ENCODE peak calls at places on chromosomes 5 and 9, in ten cellular contexts. N is upper lobe of right lung, S is neural progenitor cell, T is SJSA1, W is ascending aorta, C is endothelial cell of umbilical vein, F is breast epithelium, K is coronary artery, X is dorsolateral prefrontal cortex, U is heart left ventricle. M is an unnamed sample.

GRCh38 chr5:6719417-6719816 is 6.2 kb downstream of the TENT4A start:
- DNase-seq in N (no peak), S (no peak), T (no peak), W (no peak), C (no peak), F (no peak), K (peak), X (no peak), U (no peak), M (peak)

GRCh38 chr5:55159763-55160492 is at the start of gene GPX8:
- DNase-seq in N (no peak), S (peak), T (peak), W (no peak), C (peak), F (no peak), K (no peak), X (no peak), U (no peak), M (peak)

GRCh38 chr9:1051286-1052118 is 1.3 kb downstream of the DMRT2 start:
- DNase-seq in N (peak), S (peak), T (no peak), W (no peak), C (no peak), F (no peak), K (no peak), X (no peak), U (no peak), M (peak)

GRCh38 chr5:112351225-112351624 is 67.9 kb downstream of the EPB41L4A start:
- DNase-seq in N (no peak), S (no peak), T (no peak), W (no peak), C (peak), F (no peak), K (no peak), X (no peak), U (no peak), M (no peak)

GRCh38 chr5:65818592-65818991 is 96.6 kb downstream of the NLN start:
- DNase-seq in N (no peak), S (peak), T (no peak), W (no peak), C (no peak), F (no peak), K (no peak), X (peak), U (no peak), M (peak)

GRCh38 chr5:151451626-151452520 is 4.5 kb downstream of the SLC36A1 start:
- DNase-seq in N (no peak), S (no peak), T (peak), W (no peak), C (no peak), F (no peak), K (no peak), X (no peak), U (no peak), M (no peak)

GRCh38 chr5:892390-893136 is at the start of the genes BRD9 and TRIP13:
- DNase-seq in N (peak), S (peak), T (peak), W (no peak), C (peak), F (peak), K (peak), X (peak), U (peak), M (peak)

GRCh38 chr5:138752341-138752950 is 779 bp upstream of the CTNNA1 start:
- DNase-seq in N (no peak), S (peak), T (no peak), W (no peak), C (no peak), F (no peak), K (no peak), X (no peak), U (no peak), M (peak)

GRCh38 chr5:164422400-164422799 is 917.0 kb downstream of the MAT2B start:
- DNase-seq in N (no peak), S (peak), T (no peak), W (no peak), C (peak), F (no peak), K (no peak), X (no peak), U (no peak), M (no peak)

GRCh38 chr9:111559000-111559610 is 34.1 kb downstream of the ZNF483 start:
- DNase-seq in N (no peak), S (no peak), T (no peak), W (no peak), C (no peak), F (no peak), K (no peak), X (no peak), U (no peak), M (no peak)

GRCh38 chr5:61277190-61277589 is 54.9 kb upstream of the ZSWIM6 start:
- DNase-seq in N (no peak), S (peak), T (peak), W (no peak), C (peak), F (no peak), K (no peak), X (no peak), U (no peak), M (no peak)

GRCh38 chr5:149203896-149204544 is 62.7 kb downstream of the ABLIM3 start:
- DNase-seq in N (no peak), S (no peak), T (no peak), W (no peak), C (no peak), F (no peak), K (no peak), X (no peak), U (no peak), M (no peak)

GRCh38 chr9:17587113-17587512 is 8.2 kb downstream of the SH3GL2 start:
- DNase-seq in N (no peak), S (no peak), T (no peak), W (no peak), C (no peak), F (no peak), K (no peak), X (no peak), U (no peak), M (no peak)

GRCh38 chr5:181198905-181199519 is 6.0 kb downstream of the TRIM7 start:
- DNase-seq in N (no peak), S (no peak), T (no peak), W (no peak), C (no peak), F (no peak), K (no peak), X (no peak), U (peak), M (no peak)

DNA sequence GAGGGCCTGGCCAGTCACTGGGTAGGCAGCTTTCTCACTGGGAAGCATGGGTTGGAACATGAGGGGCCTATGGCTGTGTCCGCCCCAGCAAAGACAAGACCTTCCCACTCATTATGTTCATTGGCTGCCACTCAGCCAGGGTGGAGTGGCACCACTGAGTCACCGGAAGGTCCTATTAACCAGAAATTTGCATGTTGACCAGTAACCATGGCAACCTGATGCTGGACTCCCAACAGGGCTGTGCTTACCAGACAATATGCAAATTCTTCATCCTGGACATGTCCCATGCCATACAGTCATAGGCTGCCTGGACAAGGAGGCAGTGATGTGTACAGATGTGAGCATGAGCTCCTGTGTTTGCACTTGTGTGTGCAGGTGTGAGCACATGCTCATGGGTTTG is 66.7 kb downstream of the PSD2 start:
- DNase-seq in N (no peak), S (no peak), T (no peak), W (no peak), C (peak), F (no peak), K (no peak), X (no peak), U (no peak), M (no peak)
- H3K27ac ChIP-seq in N (no peak), S (no peak), T (no peak), W (no peak), C (no peak), F (no peak), K (no peak), X (peak), U (no peak), M (no peak)

GRCh38 chr9:34637356-34638137 is at the start of gene SIGMAR1:
- DNase-seq in N (peak), S (peak), T (peak), W (peak), C (peak), F (peak), K (peak), X (peak), U (peak), M (peak)

GRCh38 chr9:34633851-34634550 is 3.6 kb downstream of the SIGMAR1 start:
- DNase-seq in N (no peak), S (peak), T (peak), W (no peak), C (peak), F (no peak), K (no peak), X (peak), U (peak), M (peak)

GRCh38 chr9:34636791-34637355 is 714 bp downstream of the SIGMAR1 start:
- DNase-seq in N (no peak), S (no peak), T (no peak), W (no peak), C (no peak), F (no peak), K (no peak), X (peak), U (no peak), M (no peak)

GRCh38 chr9:34634551-34634945 is 3.0 kb downstream of the SIGMAR1 start:
- DNase-seq in N (no peak), S (no peak), T (no peak), W (no peak), C (no peak), F (no peak), K (no peak), X (no peak), U (no peak), M (no peak)

DNA sequence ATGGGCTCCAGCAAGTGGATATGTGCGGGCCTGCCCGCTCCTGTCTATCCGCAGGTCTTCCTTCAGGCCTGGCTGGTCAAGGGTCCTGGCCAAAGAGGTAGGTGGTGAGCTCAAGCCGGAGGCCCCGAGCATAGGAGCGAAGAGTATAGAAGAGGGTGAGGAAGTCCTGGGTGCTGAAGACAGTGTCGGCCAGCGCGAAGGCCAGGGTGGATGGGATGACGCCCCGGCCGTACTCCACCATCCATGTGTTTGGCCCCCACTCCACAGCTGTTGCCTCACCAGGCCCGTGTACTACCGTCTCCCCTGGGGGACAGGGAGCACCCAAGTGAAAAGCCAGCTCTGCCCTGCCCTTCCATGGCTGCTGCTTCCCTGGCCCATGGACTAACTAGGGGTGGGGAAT is 2.0 kb downstream of the SIGMAR1 start:
- DNase-seq in N (no peak), S (no peak), T (no peak), W (no peak), C (no peak), F (no peak), K (no peak), X (no peak), U (no peak), M (no peak)
- H3K4me3 ChIP-seq in N (no peak), S (no peak), T (no peak), W (no peak), C (no peak), F (no peak), K (no peak), X (no peak), U (no peak), M (no peak)

DNA sequence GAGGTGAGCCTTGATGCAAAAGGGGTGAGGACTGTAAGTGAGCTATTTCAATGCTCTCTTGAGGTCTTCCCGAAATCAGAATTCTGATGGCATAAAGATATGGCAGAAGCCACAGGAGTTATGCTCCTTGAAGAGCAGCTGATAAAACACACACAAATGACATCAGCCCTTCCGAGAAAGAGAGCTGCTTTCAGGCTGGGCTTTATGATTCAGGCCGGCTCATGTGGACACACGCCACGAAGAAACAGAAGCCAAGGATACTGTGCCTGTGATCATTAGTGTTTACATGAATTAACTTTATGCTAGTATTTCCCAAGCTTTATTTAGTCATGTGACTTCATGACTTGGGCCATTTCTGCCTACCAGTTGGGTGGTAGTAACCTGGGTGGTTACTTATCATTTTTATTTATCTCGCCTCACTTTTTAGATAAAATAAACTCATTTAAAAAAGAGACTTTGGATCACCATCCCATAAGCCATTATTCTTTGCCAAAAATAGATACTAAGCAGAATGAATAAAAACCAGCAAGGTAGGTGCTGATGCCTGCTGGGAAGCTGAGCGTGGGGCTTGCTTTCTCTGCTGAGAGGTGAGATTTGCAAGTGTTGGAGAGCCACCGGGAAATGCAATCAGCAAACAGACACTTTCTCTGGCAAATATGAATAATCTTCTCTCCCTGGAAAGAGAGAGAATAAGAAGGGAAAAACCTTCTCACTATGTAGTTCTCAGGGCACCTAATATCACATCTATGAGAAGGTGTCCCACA is 73.0 kb upstream of the SLC25A51 start:
- DNase-seq in N (no peak), S (no peak), T (no peak), W (no peak), C (no peak), F (no peak), K (no peak), X (no peak), U (peak), M (no peak)
- H3K27ac ChIP-seq in N (no peak), S (no peak), T (peak), W (no peak), C (no peak), F (peak), K (no peak), X (peak), U (no peak), M (no peak)

GRCh38 chr5:117455236-117456233 is 880.9 kb upstream of the SEMA6A start:
- DNase-seq in N (peak), S (peak), T (no peak), W (no peak), C (no peak), F (no peak), K (no peak), X (no peak), U (peak), M (peak)
- H3K4me3 ChIP-seq in N (peak), S (peak), T (no peak), W (no peak), C (no peak), F (no peak), K (peak), X (no peak), U (no peak), M (peak)

DNA sequence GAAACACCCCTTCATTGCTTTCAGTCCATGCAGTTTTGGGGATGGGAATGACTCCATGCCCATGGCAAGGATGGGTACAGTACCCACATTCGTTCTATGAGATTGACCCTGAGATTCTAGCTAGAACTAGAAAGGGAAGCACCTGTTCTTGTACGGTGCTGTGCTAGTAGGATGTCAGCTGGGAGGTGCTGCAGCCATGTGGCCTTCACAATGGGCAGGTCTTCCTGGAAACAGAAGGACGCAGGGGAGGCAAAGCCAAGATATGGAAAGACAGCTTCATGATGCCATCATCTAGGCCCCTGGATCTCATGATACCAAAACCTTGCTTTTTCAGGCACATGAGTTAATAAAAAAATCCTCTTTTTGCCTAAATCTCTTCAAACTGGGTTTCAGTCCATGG is 10.5 kb upstream of the FGF1 start:
- DNase-seq in N (no peak), S (no peak), T (no peak), W (no peak), C (no peak), F (no peak), K (no peak), X (no peak), U (no peak), M (no peak)
- H3K27ac ChIP-seq in N (no peak), S (no peak), T (no peak), W (peak), C (no peak), F (peak), K (peak), X (no peak), U (peak), M (no peak)

GRCh38 chr5:82911902-82912301 is 165.3 kb downstream of the TMEM167A start:
- DNase-seq in N (no peak), S (no peak), T (no peak), W (no peak), C (no peak), F (no peak), K (no peak), X (no peak), U (no peak), M (no peak)

GRCh38 chr5:82912462-82912861 is 164.7 kb downstream of the TMEM167A start:
- DNase-seq in N (no peak), S (no peak), T (no peak), W (no peak), C (no peak), F (no peak), K (no peak), X (no peak), U (no peak), M (no peak)

GRCh38 chr5:82910905-82911304 is 166.3 kb downstream of the TMEM167A start:
- DNase-seq in N (no peak), S (no peak), T (no peak), W (no peak), C (no peak), F (no peak), K (no peak), X (no peak), U (no peak), M (no peak)

DNA sequence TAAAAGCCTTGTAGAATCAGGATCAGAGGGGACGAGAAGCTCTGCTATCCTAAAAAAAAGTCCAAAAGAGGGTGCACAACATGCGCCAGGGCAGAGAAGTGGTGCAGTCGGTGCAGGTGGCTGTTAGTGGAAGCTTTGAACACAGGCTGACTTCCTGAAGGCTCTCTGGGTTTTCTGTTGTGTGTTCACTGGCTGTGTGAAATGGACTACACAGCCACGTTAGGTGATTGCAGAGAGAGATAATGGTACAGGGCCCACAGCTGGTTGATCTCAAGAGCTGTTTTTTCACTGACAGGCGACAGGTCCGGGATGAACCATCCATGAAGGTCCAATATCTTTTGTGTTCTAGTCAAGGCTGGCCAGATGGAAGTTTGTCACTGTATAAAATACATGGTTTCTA is 167.4 kb downstream of the TMEM167A start:
- DNase-seq in N (no peak), S (no peak), T (no peak), W (no peak), C (no peak), F (no peak), K (no peak), X (no peak), U (no peak), M (no peak)
- H3K4me3 ChIP-seq in N (no peak), S (no peak), T (no peak), W (no peak), C (no peak), F (no peak), K (no peak), X (no peak), U (no peak), M (no peak)

GRCh38 chr5:96189028-96189826 is 227.6 kb upstream of the ELL2 start:
- DNase-seq in N (no peak), S (no peak), T (no peak), W (no peak), C (no peak), F (no peak), K (no peak), X (no peak), U (no peak), M (no peak)

GRCh38 chr5:96189987-96190386 is 228.3 kb upstream of the ELL2 start:
- DNase-seq in N (no peak), S (peak), T (no peak), W (no peak), C (no peak), F (no peak), K (no peak), X (no peak), U (no peak), M (no peak)

DNA sequence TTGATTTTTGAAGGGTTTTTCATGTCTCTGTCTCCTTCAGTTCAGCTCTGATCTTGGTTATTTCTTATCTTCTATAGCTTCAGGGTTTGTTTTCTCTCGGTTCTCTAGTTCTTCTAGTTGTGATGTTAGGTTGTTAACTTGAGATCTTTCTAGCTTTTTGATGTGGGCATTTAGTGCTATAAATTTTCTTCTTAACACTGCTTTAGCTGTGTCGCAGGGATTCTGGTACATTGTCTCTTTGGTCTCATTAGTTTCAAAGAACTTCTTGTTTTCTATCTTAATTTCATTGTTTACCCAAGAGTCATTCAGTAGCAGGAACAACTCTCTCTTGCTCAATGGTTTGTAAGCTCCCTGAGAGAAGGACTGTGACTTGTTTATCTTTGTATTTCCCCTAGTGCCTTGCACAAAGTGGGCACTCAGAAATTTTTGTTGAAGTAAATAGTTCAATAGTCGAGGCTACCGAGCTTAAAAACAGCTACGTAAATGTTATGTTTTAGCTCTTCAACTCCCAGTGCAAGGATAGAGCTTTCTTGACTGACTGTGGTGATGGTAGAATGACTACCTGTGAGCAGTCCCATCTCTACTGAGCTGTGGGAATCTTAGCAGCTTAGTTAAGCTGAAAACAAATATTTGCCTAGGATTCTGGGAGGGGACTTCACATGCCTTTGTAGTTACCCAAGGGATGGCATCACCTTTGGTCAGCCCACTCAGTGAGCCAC is 225.8 kb upstream of the ELL2 start:
- DNase-seq in N (no peak), S (no peak), T (no peak), W (no peak), C (no peak), F (no peak), K (no peak), X (no peak), U (no peak), M (no peak)
- H3K27ac ChIP-seq in N (no peak), S (no peak), T (no peak), W (no peak), C (no peak), F (no peak), K (no peak), X (no peak), U (no peak), M (no peak)

GRCh38 chr9:128245293-128246151 is 30.3 kb downstream of the GOLGA2 start:
- DNase-seq in N (peak), S (no peak), T (peak), W (no peak), C (peak), F (no peak), K (no peak), X (no peak), U (peak), M (peak)
- H3K4me3 ChIP-seq in N (no peak), S (no peak), T (no peak), W (no peak), C (no peak), F (peak), K (peak), X (no peak), U (no peak), M (no peak)